ENCODE peak calls at places on chromosome 16, in nine cellular contexts. G, Q, W, T, N, L, D, K and Y are unnamed samples. For H3K9me3, the result is how much of the 10 kb centered on the place peaks cover.

GRCh38 chr16:84020353-84020752 is 22.2 kb downstream of the SLC38A8 start:
- DNase-seq in G (no peak), Q (no peak), W (no peak), T (no peak), N (no peak), L (no peak), D (no peak), K (no peak), Y (no peak)

GRCh38 chr16:68229431-68230175 is 6.3 kb downstream of the ESRP2 start:
- DNase-seq in G (peak), Q (peak), W (peak), T (peak), N (no peak), L (no peak), D (no peak), K (no peak), Y (no peak)

GRCh38 chr16:89443727-89444084 is 46.7 kb downstream of the ANKRD11 start:
- DNase-seq in G (no peak), Q (no peak), W (peak), T (no peak), N (peak), L (no peak), D (no peak), K (no peak), Y (no peak)

GRCh38 chr16:30005341-30006094 is 5.3 kb downstream of the DOC2A start:
- DNase-seq in G (no peak), Q (peak), W (peak), T (peak), N (no peak), L (no peak), D (no peak), K (no peak), Y (no peak)

GRCh38 chr16:1773703-1774455 is 945 bp upstream of the MRPS34 start:
- DNase-seq in G (no peak), Q (no peak), W (peak), T (no peak), N (no peak), L (peak), D (no peak), K (no peak), Y (no peak)

GRCh38 chr16:51994597-51994996 is 552.3 kb downstream of the TOX3 start:
- DNase-seq in G (no peak), Q (peak), W (peak), T (no peak), N (peak), L (peak), D (no peak), K (peak), Y (no peak)

GRCh38 chr16:85373741-85374570 is 239.2 kb upstream of the GSE1 start:
- DNase-seq in G (no peak), Q (no peak), W (no peak), T (no peak), N (no peak), L (no peak), D (no peak), K (no peak), Y (no peak)

GRCh38 chr16:83706394-83706793 is 101.4 kb upstream of the HSBP1 start:
- DNase-seq in G (no peak), Q (no peak), W (no peak), T (no peak), N (no peak), L (no peak), D (no peak), K (no peak), Y (no peak)

GRCh38 chr16:65318138-65318537 is 196.3 kb upstream of the CDH11 start:
- DNase-seq in G (no peak), Q (no peak), W (no peak), T (no peak), N (no peak), L (no peak), D (no peak), K (no peak), Y (no peak)

GRCh38 chr16:22692916-22693646 is 120.9 kb upstream of the HS3ST2 start:
- DNase-seq in G (no peak), Q (no peak), W (no peak), T (no peak), N (no peak), L (peak), D (no peak), K (no peak), Y (no peak)

GRCh38 chr16:69526831-69527655 is 38.7 kb upstream of the NFAT5 start:
- DNase-seq in G (no peak), Q (no peak), W (no peak), T (no peak), N (no peak), L (no peak), D (no peak), K (no peak), Y (no peak)

GRCh38 chr16:49839462-49839825 is 16.5 kb downstream of the ZNF423 start:
- DNase-seq in G (no peak), Q (no peak), W (no peak), T (no peak), N (no peak), L (no peak), D (no peak), K (no peak), Y (no peak)

GRCh38 chr16:24053325-24053946 is 202.7 kb upstream of the CACNG3 start:
- DNase-seq in G (no peak), Q (no peak), W (no peak), T (no peak), N (no peak), L (no peak), D (no peak), K (no peak), Y (no peak)

GRCh38 chr16:87426423-87427215 is 34.5 kb downstream of the MAP1LC3B start:
- DNase-seq in G (no peak), Q (no peak), W (no peak), T (no peak), N (no peak), L (no peak), D (no peak), K (no peak), Y (no peak)

GRCh38 chr16:46620265-46621005 is 744 bp downstream of the SHCBP1 start:
- DNase-seq in G (no peak), Q (peak), W (no peak), T (peak), N (no peak), L (no peak), D (no peak), K (no peak), Y (no peak)

GRCh38 chr16:67396159-67396774 is 3.0 kb upstream of the TPPP3 start:
- DNase-seq in G (no peak), Q (peak), W (peak), T (peak), N (peak), L (peak), D (no peak), K (peak), Y (no peak)

GRCh38 chr16:89923640-89924297 is 627 bp downstream of the TUBB3 start:
- DNase-seq in G (no peak), Q (no peak), W (no peak), T (no peak), N (peak), L (no peak), D (no peak), K (no peak), Y (no peak)

GRCh38 chr16:49277386-49277742 is 4.3 kb downstream of the CBLN1 start:
- DNase-seq in G (no peak), Q (no peak), W (no peak), T (no peak), N (no peak), L (no peak), D (no peak), K (no peak), Y (no peak)

GRCh38 chr16:69143116-69143515 is 10.7 kb downstream of the UTP4 start:
- DNase-seq in G (no peak), Q (peak), W (no peak), T (no peak), N (no peak), L (no peak), D (no peak), K (no peak), Y (no peak)

GRCh38 chr16:74950511-74950910 is 34.4 kb downstream of the WDR59 start:
- DNase-seq in G (no peak), Q (no peak), W (no peak), T (no peak), N (no peak), L (no peak), D (no peak), K (no peak), Y (no peak)

DNA sequence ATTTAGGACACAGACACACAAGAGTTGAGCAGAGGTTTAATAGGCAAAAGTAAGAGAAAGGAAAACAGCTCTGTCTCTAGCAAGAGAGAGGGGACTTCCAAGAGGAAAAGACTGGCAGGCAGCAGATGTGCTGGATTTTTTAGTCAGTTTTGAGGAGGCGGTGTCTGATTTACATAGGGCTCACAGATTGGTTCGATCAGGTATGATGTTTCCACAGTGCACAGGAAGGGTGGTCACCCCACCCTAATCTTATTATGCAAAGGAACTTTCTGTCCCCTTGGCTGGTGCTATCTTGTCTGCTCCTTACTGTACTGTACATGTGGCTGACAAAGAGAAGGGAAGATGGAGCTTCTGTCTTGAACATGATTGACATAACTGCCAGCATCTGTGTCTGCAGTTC is 25.3 kb downstream of the BFAR start:
- DNase-seq in G (no peak), Q (no peak), W (no peak), T (no peak), N (no peak), L (no peak), D (no peak), K (no peak), Y (no peak)
- H3K9me3 ChIP-seq in G (under half), Q (under half), W (under half), T (under half), N (under half), L (under half), D (under half), K (under half), Y (under half)

DNA sequence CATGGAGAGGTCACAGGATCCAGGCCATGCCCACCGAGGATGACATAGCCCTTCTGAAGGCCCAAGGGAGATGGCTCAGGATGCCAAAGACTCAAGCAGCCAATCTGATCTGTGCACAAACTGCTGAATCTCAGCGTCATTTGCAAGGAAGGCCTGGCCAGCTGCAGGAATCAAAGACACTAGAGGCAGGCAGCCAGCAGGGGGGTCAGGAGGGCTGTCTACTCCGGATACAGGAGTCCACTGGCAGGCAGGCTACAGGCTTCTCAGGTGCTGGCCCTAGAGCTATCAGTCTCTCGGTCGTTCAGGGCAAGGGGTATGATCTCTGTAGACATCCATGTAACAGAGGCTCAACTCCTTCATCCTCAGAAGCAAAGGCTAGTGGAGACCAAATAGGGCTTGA is 1735.3 kb downstream of the TP53TG3F start:
- DNase-seq in G (no peak), Q (no peak), W (no peak), T (no peak), N (no peak), L (no peak), D (no peak), K (peak), Y (no peak)
- H3K9me3 ChIP-seq in G (half or more), Q (under half), W (under half), T (under half), N (under half), L (under half), D (under half), K (under half), Y (under half)

DNA sequence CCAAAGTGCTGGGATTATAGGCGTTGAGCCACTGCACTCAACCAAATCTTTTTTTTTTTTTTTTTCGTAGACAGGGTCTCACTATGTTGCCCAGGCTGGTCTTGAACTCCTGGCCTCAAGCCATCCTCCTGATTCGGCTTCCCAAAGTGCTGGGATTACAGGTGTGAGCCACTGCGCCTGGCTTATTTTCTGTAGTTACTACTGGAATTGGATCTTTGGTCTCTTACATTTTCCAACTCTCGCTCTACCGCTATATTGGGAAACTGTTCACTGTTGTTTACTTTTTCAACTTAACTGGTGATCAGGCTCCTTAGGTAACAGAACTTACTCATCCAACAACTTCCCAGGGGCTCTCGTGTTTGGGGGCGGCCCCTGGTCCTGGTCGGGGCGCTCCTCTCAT is 14.1 kb downstream of the ZNF200 start:
- DNase-seq in G (no peak), Q (no peak), W (no peak), T (no peak), N (no peak), L (no peak), D (no peak), K (no peak), Y (no peak)
- H3K9me3 ChIP-seq in G (under half), Q (half or more), W (half or more), T (under half), N (half or more), L (under half), D (under half), K (half or more), Y (under half)

GRCh38 chr16:60636117-60636516 is 1400.1 kb downstream of the CDH8 start:
- DNase-seq in G (no peak), Q (no peak), W (no peak), T (no peak), N (no peak), L (peak), D (no peak), K (no peak), Y (no peak)

GRCh38 chr16:60641067-60641466 is 1395.2 kb downstream of the CDH8 start:
- DNase-seq in G (no peak), Q (no peak), W (no peak), T (no peak), N (no peak), L (no peak), D (no peak), K (no peak), Y (no peak)

GRCh38 chr16:60645541-60645940 is 1390.7 kb downstream of the CDH8 start:
- DNase-seq in G (no peak), Q (no peak), W (no peak), T (no peak), N (no peak), L (no peak), D (no peak), K (no peak), Y (no peak)

GRCh38 chr16:60642956-60643355 is 1393.3 kb downstream of the CDH8 start:
- DNase-seq in G (no peak), Q (no peak), W (no peak), T (no peak), N (no peak), L (no peak), D (no peak), K (no peak), Y (no peak)

DNA sequence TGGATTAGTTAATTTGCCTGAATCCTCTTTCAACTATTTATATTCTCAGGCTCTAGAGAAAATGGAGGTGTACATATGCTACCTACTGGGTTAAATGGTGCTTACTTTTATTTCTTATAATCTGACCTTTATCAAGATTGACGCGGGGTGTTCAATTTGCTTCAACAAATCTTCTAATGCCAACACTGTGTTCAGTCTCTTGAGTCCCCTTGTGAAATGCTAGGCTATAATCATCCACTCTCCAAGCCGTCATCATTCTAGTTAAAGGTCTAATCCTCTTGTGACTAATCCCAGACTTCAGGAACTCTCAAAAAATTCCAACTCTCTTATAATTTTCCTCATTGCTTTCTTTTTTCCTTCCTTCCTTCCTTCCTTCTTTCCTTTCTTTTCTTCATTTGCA is 1396.2 kb downstream of the CDH8 start:
- DNase-seq in G (no peak), Q (no peak), W (no peak), T (no peak), N (no peak), L (no peak), D (no peak), K (no peak), Y (no peak)
- H3K9me3 ChIP-seq in G (under half), Q (under half), W (under half), T (under half), N (under half), L (under half), D (under half), K (under half), Y (under half)